ENCODE peak calls at places on chromosome 4, in seven cellular contexts. G is Peyer's patch; L is upper lobe of right lung; S is body of pancreas; O is CD8-positive, alpha-beta T cell; D is neural progenitor cell; C is psoas muscle. I is an unnamed sample.

GRCh38 chr4:161791796-161792556 is 371.8 kb downstream of the FSTL5 start:
- DNase-seq in G (no peak), L (peak), S (no peak), O (no peak), D (no peak), C (no peak), I (no peak)

GRCh38 chr4:102620697-102621497 is 119.7 kb downstream of the NFKB1 start:
- DNase-seq in G (no peak), L (no peak), S (peak), O (no peak), D (peak), C (no peak), I (peak)

GRCh38 chr4:98773638-98774037 is 115.2 kb upstream of the TSPAN5 start:
- DNase-seq in G (no peak), L (no peak), S (peak), O (no peak), D (no peak), C (no peak), I (no peak)

GRCh38 chr4:118756958-118757357 is 71.8 kb downstream of the METTL14 start:
- DNase-seq in G (no peak), L (no peak), S (no peak), O (no peak), D (no peak), C (no peak), I (no peak)

GRCh38 chr4:169540774-169541173 is 71.6 kb downstream of the NEK1 start:
- DNase-seq in G (no peak), L (no peak), S (no peak), O (no peak), D (no peak), C (no peak), I (no peak)

GRCh38 chr4:38166082-38166481 is 205.9 kb downstream of the PTTG2 start:
- DNase-seq in G (no peak), L (no peak), S (no peak), O (no peak), D (no peak), C (no peak), I (no peak)

GRCh38 chr4:59024257-59024656 is 1914.1 kb upstream of the IGFBP7 start:
- DNase-seq in G (no peak), L (no peak), S (no peak), O (no peak), D (no peak), C (no peak), I (no peak)

GRCh38 chr4:1463088-1463926 is 57.1 kb upstream of the NKX1-1 start:
- DNase-seq in G (peak), L (peak), S (no peak), O (no peak), D (no peak), C (no peak), I (no peak)

GRCh38 chr4:174119051-174119450 is 164.4 kb downstream of the FBXO8 start:
- DNase-seq in G (no peak), L (no peak), S (no peak), O (no peak), D (no peak), C (no peak), I (no peak)

GRCh38 chr4:143437937-143438336 is 75.6 kb upstream of the SMARCA5 start:
- DNase-seq in G (no peak), L (no peak), S (no peak), O (no peak), D (no peak), C (no peak), I (no peak)

GRCh38 chr4:62119195-62119594 is 919.1 kb downstream of the ADGRL3 start:
- DNase-seq in G (no peak), L (no peak), S (no peak), O (no peak), D (no peak), C (no peak), I (no peak)

GRCh38 chr4:153988446-153988845 is 199.6 kb upstream of the SFRP2 start:
- DNase-seq in G (no peak), L (no peak), S (no peak), O (no peak), D (no peak), C (no peak), I (no peak)

GRCh38 chr4:145735330-145735638 is 55.3 kb downstream of the C4orf51 start:
- DNase-seq in G (no peak), L (no peak), S (no peak), O (no peak), D (no peak), C (no peak), I (no peak)

GRCh38 chr4:68906238-68907137 is 45.1 kb downstream of the UGT2A3 start:
- DNase-seq in G (no peak), L (no peak), S (peak), O (no peak), D (peak), C (no peak), I (no peak)

GRCh38 chr4:68907230-68907629 is 44.4 kb downstream of the UGT2A3 start:
- DNase-seq in G (no peak), L (no peak), S (no peak), O (no peak), D (no peak), C (no peak), I (no peak)

GRCh38 chr4:68907788-68908700 is 43.6 kb downstream of the UGT2A3 start:
- DNase-seq in G (no peak), L (no peak), S (no peak), O (no peak), D (no peak), C (no peak), I (no peak)

GRCh38 chr4:68904786-68905185 is 46.8 kb downstream of the UGT2A3 start:
- DNase-seq in G (peak), L (no peak), S (peak), O (no peak), D (peak), C (no peak), I (no peak)

GRCh38 chr4:68905598-68906237 is 45.9 kb downstream of the UGT2A3 start:
- DNase-seq in G (no peak), L (no peak), S (peak), O (no peak), D (peak), C (no peak), I (no peak)
- H3K27ac ChIP-seq in G (peak), L (peak), S (peak), O (no peak), D (no peak), C (no peak), I (no peak)

DNA sequence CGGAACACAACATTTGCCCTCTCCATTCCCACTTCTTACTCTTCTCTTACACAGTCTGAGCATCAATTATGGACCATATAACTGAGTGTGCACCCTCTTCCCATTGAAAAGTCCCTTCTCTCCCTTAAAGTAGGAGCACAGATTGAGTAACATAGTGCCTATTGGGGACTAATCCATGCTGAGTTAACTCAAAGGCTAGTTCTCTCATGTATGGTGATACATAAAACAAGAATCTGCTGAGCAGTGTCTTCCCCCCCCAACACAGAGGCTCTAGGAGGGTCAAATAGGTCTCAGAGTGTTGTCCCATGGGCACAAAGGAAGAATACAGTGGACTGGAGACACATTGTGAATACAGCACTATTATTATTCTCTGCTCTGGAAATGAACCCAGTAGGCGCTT is 274.6 kb upstream of the BOD1L1 start:
- DNase-seq in G (no peak), L (no peak), S (no peak), O (no peak), D (no peak), C (no peak), I (no peak)
- H3K27ac ChIP-seq in G (no peak), L (no peak), S (no peak), O (no peak), D (no peak), C (no peak), I (no peak)

GRCh38 chr4:86031927-86032326 is 327.9 kb downstream of the MAPK10 start:
- DNase-seq in G (no peak), L (no peak), S (no peak), O (no peak), D (no peak), C (no peak), I (no peak)
- H3K27ac ChIP-seq in G (no peak), L (no peak), S (no peak), O (no peak), D (no peak), C (no peak), I (no peak)

DNA sequence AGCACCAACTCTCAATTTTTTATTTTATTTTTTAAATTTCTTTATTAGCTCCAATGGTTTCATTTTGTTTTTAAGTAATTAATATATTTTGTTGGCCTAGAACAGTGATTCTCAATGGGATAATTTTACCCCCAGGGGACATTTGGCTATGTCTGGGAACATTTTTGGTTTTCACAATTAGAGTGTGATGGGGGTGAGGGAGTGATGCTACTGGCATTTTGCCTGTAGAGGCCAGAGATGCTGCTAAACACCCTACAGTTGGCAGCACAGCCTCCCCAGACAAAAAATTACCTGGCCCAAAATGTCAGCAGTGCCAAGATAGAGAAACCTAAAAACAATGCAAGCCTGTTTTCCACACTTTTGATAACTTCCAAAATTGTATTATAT is 64.6 kb downstream of the HHIP start:
- DNase-seq in G (no peak), L (no peak), S (no peak), O (no peak), D (no peak), C (no peak), I (no peak)
- H3K27ac ChIP-seq in G (no peak), L (no peak), S (no peak), O (no peak), D (no peak), C (no peak), I (peak)

GRCh38 chr4:186445040-186445439 is 110.3 kb downstream of the MTNR1A start:
- DNase-seq in G (no peak), L (no peak), S (no peak), O (no peak), D (no peak), C (no peak), I (no peak)

DNA sequence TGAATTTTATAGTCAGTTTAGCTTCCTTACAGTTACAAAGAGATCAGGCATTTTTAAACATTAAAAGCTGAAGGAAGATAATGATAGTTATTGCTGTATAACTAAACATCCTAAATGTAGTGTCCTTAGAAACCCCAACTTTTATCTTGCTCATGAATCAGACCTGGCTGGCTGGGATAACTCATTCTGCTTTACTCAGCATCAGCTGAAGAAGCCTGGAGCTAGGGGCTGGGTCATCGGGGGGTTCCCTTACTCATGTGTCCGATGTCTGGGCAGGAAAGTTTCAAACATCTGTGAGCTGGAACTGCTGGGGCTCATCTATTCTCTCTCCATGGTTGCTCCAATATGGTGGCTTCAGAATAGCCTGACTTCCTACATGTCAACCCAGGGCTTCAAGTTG is 113.9 kb downstream of the MTNR1A start:
- DNase-seq in G (no peak), L (no peak), S (no peak), O (no peak), D (no peak), C (no peak), I (no peak)
- H3K27ac ChIP-seq in G (no peak), L (no peak), S (no peak), O (no peak), D (no peak), C (no peak), I (no peak)

I was measured in caudate nucleus.